ENCODE peak calls at places on chromosomes 1 and 21, in nine cellular contexts. G is H9, I is BE2C, V is Caco-2, B is GM23248, L is left lung, J is cardiac muscle cell, Y is hepatocyte, N is fibroblast of lung. K is an unnamed sample.

GRCh38 chr1:39453603-39454002 is 37.8 kb upstream of the BMP8A start:
- DNase-seq in G (no peak), I (no peak), V (no peak), B (peak; percentile 72), L (peak; percentile 49), J (peak; percentile 87), Y (no peak), N (peak; percentile 83), K (no peak)

GRCh38 chr21:25176637-25177412 is 430.5 kb downstream of the MRPL39 start:
- DNase-seq in G (no peak), I (no peak), V (no peak), B (no peak), L (no peak), J (no peak), Y (no peak), N (peak; percentile 6), K (no peak)

GRCh38 chr1:155294520-155295182 is 6.6 kb downstream of the PKLR start:
- DNase-seq in G (no peak), I (no peak), V (no peak), B (no peak), L (no peak), J (no peak), Y (no peak), N (no peak), K (no peak)

GRCh38 chr1:30690115-30690645 is 33.2 kb downstream of the MATN1 start:
- DNase-seq in G (no peak), I (no peak), V (no peak), B (peak; percentile 46), L (peak; percentile 15), J (no peak), Y (no peak), N (no peak), K (no peak)

GRCh38 chr1:180909005-180909414 is 3.7 kb upstream of the KIAA1614 start:
- DNase-seq in G (no peak), I (no peak), V (no peak), B (no peak), L (no peak), J (no peak), Y (no peak), N (no peak), K (no peak)

GRCh38 chr1:230867903-230868735 is at the start of gene C1orf198:
- DNase-seq in G (peak; percentile 85), I (peak; percentile 86), V (peak; percentile 81), B (peak; percentile 83), L (peak; percentile 75), J (peak; percentile 55), Y (peak; percentile 89), N (peak; percentile 29), K (peak; percentile 78)

GRCh38 chr1:31605908-31606427 is 11.5 kb upstream of the HCRTR1 start:
- DNase-seq in G (no peak), I (no peak), V (no peak), B (peak; percentile 84), L (no peak), J (peak; percentile 50), Y (no peak), N (peak; percentile 47), K (no peak)

GRCh38 chr1:40039757-40040510 is 595 bp upstream of the CAP1 start:
- DNase-seq in G (peak; percentile 83), I (peak; percentile 51), V (peak; percentile 86), B (peak; percentile 88), L (peak; percentile 93), J (peak; percentile 93), Y (peak; percentile 77), N (peak; percentile 92), K (peak; percentile 91)

GRCh38 chr1:157497284-157497683 is 55.0 kb downstream of the FCRL5 start:
- DNase-seq in G (no peak), I (no peak), V (no peak), B (no peak), L (no peak), J (no peak), Y (no peak), N (no peak), K (no peak)

GRCh38 chr1:4664095-4664494 is 9.7 kb downstream of the AJAP1 start:
- DNase-seq in G (no peak), I (no peak), V (no peak), B (no peak), L (no peak), J (no peak), Y (no peak), N (no peak), K (no peak)

GRCh38 chr1:222918746-222919477 is 104.1 kb downstream of the DISP1 start:
- DNase-seq in G (no peak), I (no peak), V (no peak), B (peak; percentile 54), L (no peak), J (no peak), Y (no peak), N (peak; percentile 27), K (no peak)

GRCh38 chr21:33670076-33670475 is 27.8 kb downstream of the ITSN1 start:
- DNase-seq in G (no peak), I (no peak), V (no peak), B (peak; percentile 55), L (no peak), J (peak; percentile 11), Y (no peak), N (no peak), K (no peak)

GRCh38 chr1:3213730-3214129 is 144.7 kb downstream of the PRDM16 start:
- DNase-seq in G (no peak), I (peak; percentile 18), V (no peak), B (no peak), L (no peak), J (no peak), Y (peak; percentile 37), N (no peak), K (no peak)

GRCh38 chr1:3212453-3213230 is 143.6 kb downstream of the PRDM16 start:
- DNase-seq in G (no peak), I (no peak), V (no peak), B (no peak), L (no peak), J (no peak), Y (no peak), N (no peak), K (no peak)

GRCh38 chr1:3209201-3209600 is 140.2 kb downstream of the PRDM16 start:
- DNase-seq in G (no peak), I (no peak), V (no peak), B (no peak), L (no peak), J (no peak), Y (no peak), N (no peak), K (no peak)

GRCh38 chr1:3211582-3211981 is 142.6 kb downstream of the PRDM16 start:
- DNase-seq in G (no peak), I (no peak), V (no peak), B (no peak), L (no peak), J (no peak), Y (no peak), N (no peak), K (no peak)

DNA sequence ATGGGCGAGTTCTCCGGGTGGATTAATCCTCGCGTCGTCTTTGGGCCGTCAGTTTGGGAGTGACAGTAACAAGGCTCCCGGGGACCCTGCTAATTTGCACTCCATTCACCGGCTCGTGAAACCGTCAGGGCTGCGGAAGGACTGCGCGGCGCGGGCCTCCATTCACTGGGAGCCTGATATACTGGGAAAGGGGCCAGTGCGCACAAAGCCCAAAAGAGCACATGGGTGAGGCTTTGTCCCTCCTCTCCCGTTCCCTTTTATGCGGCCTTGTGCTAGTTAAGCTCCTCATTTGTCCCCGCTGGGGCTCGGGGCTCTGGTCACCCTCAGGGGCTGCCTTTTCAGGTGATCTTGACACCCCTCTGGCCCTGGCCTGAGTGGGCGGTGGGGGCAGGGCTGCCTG is 143.0 kb downstream of the PRDM16 start:
- DNase-seq in G (no peak), I (no peak), V (no peak), B (no peak), L (no peak), J (no peak), Y (no peak), N (no peak), K (no peak)
- H3K4me1 ChIP-seq in G (no peaks in the 10 kb centered on the region), I (no peaks in the 10 kb centered on the region), V (no peaks in the 10 kb centered on the region), B (no peaks in the 10 kb centered on the region), L (no peaks in the 10 kb centered on the region), J (no peaks in the 10 kb centered on the region), Y (peaks cover under 1% of the 10 kb centered on the region), N (no peaks in the 10 kb centered on the region), K (no peaks in the 10 kb centered on the region)

GRCh38 chr1:208217774-208218173 is 26.4 kb downstream of the PLXNA2 start:
- DNase-seq in G (no peak), I (no peak), V (no peak), B (no peak), L (no peak), J (no peak), Y (no peak), N (no peak), K (no peak)
- H3K4me1 ChIP-seq in G (no peaks in the 10 kb centered on the region), I (no peaks in the 10 kb centered on the region), V (peaks cover 3% of the 10 kb centered on the region), B (peaks cover 52% of the 10 kb centered on the region), L (peaks cover 80% of the 10 kb centered on the region), J (peaks cover 74% of the 10 kb centered on the region), Y (no peaks in the 10 kb centered on the region), N (peaks cover 10% of the 10 kb centered on the region), K (peaks cover 49% of the 10 kb centered on the region)

GRCh38 chr1:33372162-33372561 is 51.3 kb upstream of the A3GALT2 start:
- DNase-seq in G (no peak), I (no peak), V (no peak), B (no peak), L (no peak), J (no peak), Y (no peak), N (no peak), K (no peak)

GRCh38 chr1:33371334-33371733 is 50.4 kb upstream of the A3GALT2 start:
- DNase-seq in G (no peak), I (no peak), V (no peak), B (no peak), L (no peak), J (no peak), Y (no peak), N (no peak), K (no peak)

GRCh38 chr1:33373606-33374005 is 52.7 kb upstream of the A3GALT2 start:
- DNase-seq in G (no peak), I (no peak), V (no peak), B (no peak), L (no peak), J (no peak), Y (no peak), N (no peak), K (no peak)

GRCh38 chr1:33374336-33375105 is 53.6 kb upstream of the A3GALT2 start:
- DNase-seq in G (no peak), I (no peak), V (no peak), B (peak; percentile 64), L (no peak), J (peak; percentile 56), Y (no peak), N (peak; percentile 87), K (no peak)

DNA sequence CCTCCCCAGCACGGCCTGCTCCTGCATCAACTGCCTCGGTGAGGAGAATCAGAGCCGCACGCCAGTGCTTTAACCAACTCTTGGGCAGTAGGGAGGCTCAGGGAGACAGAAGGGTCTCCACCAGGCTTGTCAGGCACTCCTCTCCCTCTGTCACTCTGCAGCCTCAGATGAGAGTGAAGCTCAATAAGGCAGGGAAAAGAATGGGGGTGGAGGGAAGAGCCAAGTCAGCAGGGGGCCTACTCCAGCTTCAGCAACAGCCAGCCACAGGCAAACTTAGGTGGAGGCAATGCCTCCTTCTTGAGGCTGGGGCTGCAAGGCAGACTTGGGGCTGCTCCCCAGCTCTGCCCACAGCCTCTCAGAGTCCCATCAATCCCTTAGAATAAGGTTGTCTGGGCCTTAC is 51.8 kb upstream of the A3GALT2 start:
- DNase-seq in G (no peak), I (no peak), V (no peak), B (no peak), L (no peak), J (no peak), Y (no peak), N (no peak), K (no peak)
- H3K4me1 ChIP-seq in G (no peaks in the 10 kb centered on the region), I (no peaks in the 10 kb centered on the region), V (peaks cover 11% of the 10 kb centered on the region), B (peaks cover 18% of the 10 kb centered on the region), L (peaks cover 17% of the 10 kb centered on the region), J (peaks cover 2% of the 10 kb centered on the region), Y (peaks cover 6% of the 10 kb centered on the region), N (peaks cover 15% of the 10 kb centered on the region), K (peaks cover 12% of the 10 kb centered on the region)

GRCh38 chr1:150151291-150152181 is 1.8 kb downstream of the PLEKHO1 start:
- DNase-seq in G (no peak), I (no peak), V (no peak), B (peak; percentile 31), L (no peak), J (no peak), Y (no peak), N (no peak), K (no peak)
- H3K4me1 ChIP-seq in G (peaks cover 4% of the 10 kb centered on the region), I (peaks cover 12% of the 10 kb centered on the region), V (no peaks in the 10 kb centered on the region), B (peaks cover 30% of the 10 kb centered on the region), L (peaks cover 72% of the 10 kb centered on the region), J (peaks cover 29% of the 10 kb centered on the region), Y (peaks cover 8% of the 10 kb centered on the region), N (peaks cover 11% of the 10 kb centered on the region), K (peaks cover 13% of the 10 kb centered on the region)